ENCODE peak calls at places on chromosomes 13 and 19, in seven cellular contexts. One of them, this sample, is unnamed.

GRCh38 chr19:2974342-2974932 is 2.9 kb upstream of the TLE6 start:
- DNase-seq in A549: no peak
- DNase-seq in suprapubic skin: no peak
- DNase-seq in left ventricle myocardium inferior: peak
- DNase-seq in GM23248: peak
- DNase-seq in tibial artery: peak
- DNase-seq in heart left ventricle: no peak
- DNase-seq in this sample: no peak

GRCh38 chr19:17784201-17785008 is 10.5 kb upstream of the B3GNT3 start:
- DNase-seq in A549: peak
- DNase-seq in suprapubic skin: no peak
- DNase-seq in left ventricle myocardium inferior: peak
- DNase-seq in GM23248: peak
- DNase-seq in tibial artery: peak
- DNase-seq in heart left ventricle: peak
- DNase-seq in this sample: no peak

GRCh38 chr13:73059460-73060250 is 850 bp downstream of the KLF5 start:
- DNase-seq in A549: no peak
- DNase-seq in suprapubic skin: no peak
- DNase-seq in left ventricle myocardium inferior: peak
- DNase-seq in GM23248: peak
- DNase-seq in tibial artery: peak
- DNase-seq in heart left ventricle: peak
- DNase-seq in this sample: no peak

GRCh38 chr13:113152894-113153809 is 5.3 kb upstream of the PROZ start:
- DNase-seq in A549: peak
- DNase-seq in suprapubic skin: no peak
- DNase-seq in left ventricle myocardium inferior: peak
- DNase-seq in GM23248: peak
- DNase-seq in tibial artery: peak
- DNase-seq in heart left ventricle: peak
- DNase-seq in this sample: no peak

GRCh38 chr19:45781282-45782161 is 768 bp downstream of the DMPK start:
- DNase-seq in A549: peak
- DNase-seq in suprapubic skin: no peak
- DNase-seq in left ventricle myocardium inferior: no peak
- DNase-seq in GM23248: peak
- DNase-seq in tibial artery: no peak
- DNase-seq in heart left ventricle: peak
- DNase-seq in this sample: no peak

GRCh38 chr19:4844348-4845179 is 13.1 kb upstream of the TICAM1 start:
- DNase-seq in A549: peak
- DNase-seq in suprapubic skin: no peak
- DNase-seq in left ventricle myocardium inferior: peak
- DNase-seq in GM23248: peak
- DNase-seq in tibial artery: no peak
- DNase-seq in heart left ventricle: peak
- DNase-seq in this sample: no peak

GRCh38 chr13:99313941-99314340 is 6.7 kb upstream of the GPR183 start:
- DNase-seq in A549: no peak
- DNase-seq in suprapubic skin: no peak
- DNase-seq in left ventricle myocardium inferior: no peak
- DNase-seq in GM23248: no peak
- DNase-seq in tibial artery: no peak
- DNase-seq in heart left ventricle: no peak
- DNase-seq in this sample: no peak

GRCh38 chr13:77521595-77522367 is 13.7 kb upstream of the SCEL start:
- DNase-seq in A549: peak
- DNase-seq in suprapubic skin: no peak
- DNase-seq in left ventricle myocardium inferior: no peak
- DNase-seq in GM23248: peak
- DNase-seq in tibial artery: no peak
- DNase-seq in heart left ventricle: no peak
- DNase-seq in this sample: peak

GRCh38 chr13:29905845-29906244 is 55.4 kb upstream of the UBL3 start:
- DNase-seq in A549: peak
- DNase-seq in suprapubic skin: no peak
- DNase-seq in left ventricle myocardium inferior: no peak
- DNase-seq in GM23248: peak
- DNase-seq in tibial artery: peak
- DNase-seq in heart left ventricle: no peak
- DNase-seq in this sample: no peak

GRCh38 chr13:94269557-94269956 is 209.9 kb downstream of the DCT start:
- DNase-seq in A549: no peak
- DNase-seq in suprapubic skin: no peak
- DNase-seq in left ventricle myocardium inferior: no peak
- DNase-seq in GM23248: no peak
- DNase-seq in tibial artery: no peak
- DNase-seq in heart left ventricle: no peak
- DNase-seq in this sample: no peak

GRCh38 chr13:74134777-74135305 is 637 bp upstream of the KLF12 start:
- DNase-seq in A549: peak
- DNase-seq in suprapubic skin: no peak
- DNase-seq in left ventricle myocardium inferior: peak
- DNase-seq in GM23248: peak
- DNase-seq in tibial artery: peak
- DNase-seq in heart left ventricle: peak
- DNase-seq in this sample: no peak

GRCh38 chr19:16949496-16950023 is 60.8 kb downstream of the F2RL3 start:
- DNase-seq in A549: no peak
- DNase-seq in suprapubic skin: peak
- DNase-seq in left ventricle myocardium inferior: no peak
- DNase-seq in GM23248: no peak
- DNase-seq in tibial artery: no peak
- DNase-seq in heart left ventricle: no peak
- DNase-seq in this sample: no peak

GRCh38 chr13:85406269-85406975 is 392.8 kb downstream of the SLITRK6 start:
- DNase-seq in A549: no peak
- DNase-seq in suprapubic skin: no peak
- DNase-seq in left ventricle myocardium inferior: no peak
- DNase-seq in GM23248: no peak
- DNase-seq in tibial artery: no peak
- DNase-seq in heart left ventricle: no peak
- DNase-seq in this sample: no peak

GRCh38 chr19:30693179-30693578 is 321.0 kb downstream of the ZNF536 start:
- DNase-seq in A549: no peak
- DNase-seq in suprapubic skin: no peak
- DNase-seq in left ventricle myocardium inferior: no peak
- DNase-seq in GM23248: no peak
- DNase-seq in tibial artery: no peak
- DNase-seq in heart left ventricle: no peak
- DNase-seq in this sample: no peak

GRCh38 chr19:30690935-30691505 is 318.8 kb downstream of the ZNF536 start:
- DNase-seq in A549: no peak
- DNase-seq in suprapubic skin: peak
- DNase-seq in left ventricle myocardium inferior: no peak
- DNase-seq in GM23248: no peak
- DNase-seq in tibial artery: no peak
- DNase-seq in heart left ventricle: no peak
- DNase-seq in this sample: no peak

GRCh38 chr19:30690525-30690924 is 318.3 kb downstream of the ZNF536 start:
- DNase-seq in A549: no peak
- DNase-seq in suprapubic skin: no peak
- DNase-seq in left ventricle myocardium inferior: no peak
- DNase-seq in GM23248: no peak
- DNase-seq in tibial artery: no peak
- DNase-seq in heart left ventricle: no peak
- DNase-seq in this sample: no peak

GRCh38 chr19:30692517-30692870 is 320.3 kb downstream of the ZNF536 start:
- DNase-seq in A549: no peak
- DNase-seq in suprapubic skin: peak
- DNase-seq in left ventricle myocardium inferior: no peak
- DNase-seq in GM23248: peak
- DNase-seq in tibial artery: no peak
- DNase-seq in heart left ventricle: no peak
- DNase-seq in this sample: no peak

DNA sequence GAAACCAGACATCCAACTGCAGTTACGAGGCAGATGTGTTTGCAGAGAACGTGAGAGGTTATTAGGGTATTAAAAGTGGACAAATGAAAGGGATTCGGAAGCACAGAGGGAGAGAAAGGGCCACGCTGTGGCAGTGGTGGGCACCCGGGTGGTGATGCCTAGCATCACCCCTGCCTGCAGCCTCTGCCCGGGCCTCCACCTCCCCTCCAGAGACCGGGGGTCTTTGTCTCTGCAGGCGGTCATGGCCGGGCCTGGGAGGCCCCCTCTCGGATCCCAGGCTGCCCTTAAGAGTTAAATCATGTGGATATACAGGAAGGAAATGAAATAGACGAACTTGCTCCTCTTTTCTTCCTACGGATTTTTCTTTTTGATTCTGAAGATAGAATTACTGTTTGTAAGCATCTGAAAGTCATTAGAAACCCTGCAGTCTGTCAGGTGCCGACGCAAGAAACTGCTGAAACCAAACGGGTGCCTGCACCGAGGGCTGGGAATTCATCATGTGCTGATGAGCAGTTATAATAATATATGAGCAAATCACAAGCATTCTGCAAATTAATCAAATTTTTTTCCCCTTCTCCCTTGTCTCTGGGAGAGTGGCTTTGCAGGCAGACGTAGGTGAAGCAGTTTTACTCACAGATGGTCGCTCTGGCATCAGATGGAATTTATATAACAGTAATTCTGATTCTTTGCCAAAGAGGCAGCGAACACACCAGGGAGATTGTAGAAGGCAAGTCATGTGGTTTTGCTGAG is 319.8 kb downstream of the ZNF536 start:
- DNase-seq in A549: no peak
- DNase-seq in suprapubic skin: peak
- DNase-seq in left ventricle myocardium inferior: no peak
- DNase-seq in GM23248: no peak
- DNase-seq in tibial artery: no peak
- DNase-seq in heart left ventricle: no peak
- DNase-seq in this sample: no peak
- H3K4me3 ChIP-seq in A549: no peak
- H3K4me3 ChIP-seq in suprapubic skin: peak
- H3K4me3 ChIP-seq in left ventricle myocardium inferior: peak
- H3K4me3 ChIP-seq in GM23248: peak
- H3K4me3 ChIP-seq in tibial artery: no peak
- H3K4me3 ChIP-seq in heart left ventricle: peak
- H3K4me3 ChIP-seq in this sample: peak

GRCh38 chr13:75418997-75419396 is 63.0 kb downstream of the TBC1D4 start:
- DNase-seq in A549: no peak
- DNase-seq in suprapubic skin: no peak
- DNase-seq in left ventricle myocardium inferior: no peak
- DNase-seq in GM23248: peak
- DNase-seq in tibial artery: no peak
- DNase-seq in heart left ventricle: no peak
- DNase-seq in this sample: no peak
- H3K4me3 ChIP-seq in A549: no peak
- H3K4me3 ChIP-seq in suprapubic skin: no peak
- H3K4me3 ChIP-seq in left ventricle myocardium inferior: peak
- H3K4me3 ChIP-seq in GM23248: no peak
- H3K4me3 ChIP-seq in tibial artery: no peak
- H3K4me3 ChIP-seq in heart left ventricle: no peak
- H3K4me3 ChIP-seq in this sample: no peak

DNA sequence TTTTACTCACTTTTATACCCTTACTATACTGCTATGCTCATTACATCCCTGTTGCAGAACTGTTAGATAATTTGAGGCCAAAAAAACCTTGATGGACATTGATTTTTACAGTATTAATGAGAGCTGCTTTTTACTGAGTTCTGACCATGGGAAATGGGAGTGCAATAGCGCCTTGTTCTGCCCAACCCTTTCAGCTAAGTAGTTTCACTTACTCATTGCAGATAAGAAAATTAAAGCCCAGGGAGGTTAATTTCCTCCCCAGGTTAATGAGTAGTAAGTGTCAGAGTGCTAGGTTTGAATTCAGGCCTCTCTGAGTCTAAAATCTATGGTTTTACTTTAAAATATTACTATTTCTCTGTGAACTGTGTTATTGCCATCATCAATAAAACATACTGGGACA is 93.6 kb upstream of the RAP2A start:
- DNase-seq in A549: no peak
- DNase-seq in suprapubic skin: no peak
- DNase-seq in left ventricle myocardium inferior: no peak
- DNase-seq in GM23248: no peak
- DNase-seq in tibial artery: no peak
- DNase-seq in heart left ventricle: no peak
- DNase-seq in this sample: no peak
- H3K4me3 ChIP-seq in A549: no peak
- H3K4me3 ChIP-seq in suprapubic skin: no peak
- H3K4me3 ChIP-seq in left ventricle myocardium inferior: peak
- H3K4me3 ChIP-seq in GM23248: peak
- H3K4me3 ChIP-seq in tibial artery: no peak
- H3K4me3 ChIP-seq in heart left ventricle: no peak
- H3K4me3 ChIP-seq in this sample: no peak

GRCh38 chr19:55276720-55277430 is 3.0 kb downstream of the HSPBP1 start:
- DNase-seq in A549: no peak
- DNase-seq in suprapubic skin: no peak
- DNase-seq in left ventricle myocardium inferior: no peak
- DNase-seq in GM23248: no peak
- DNase-seq in tibial artery: no peak
- DNase-seq in heart left ventricle: no peak
- DNase-seq in this sample: no peak

GRCh38 chr19:55279376-55279772 is 536 bp downstream of the HSPBP1 start:
- DNase-seq in A549: no peak
- DNase-seq in suprapubic skin: no peak
- DNase-seq in left ventricle myocardium inferior: no peak
- DNase-seq in GM23248: no peak
- DNase-seq in tibial artery: no peak
- DNase-seq in heart left ventricle: no peak
- DNase-seq in this sample: no peak

GRCh38 chr19:55279773-55280643 is at the start of gene HSPBP1:
- DNase-seq in A549: peak
- DNase-seq in suprapubic skin: peak
- DNase-seq in left ventricle myocardium inferior: peak
- DNase-seq in GM23248: peak
- DNase-seq in tibial artery: peak
- DNase-seq in heart left ventricle: peak
- DNase-seq in this sample: peak

GRCh38 chr19:55277494-55277893 is 2.4 kb downstream of the HSPBP1 start:
- DNase-seq in A549: no peak
- DNase-seq in suprapubic skin: no peak
- DNase-seq in left ventricle myocardium inferior: no peak
- DNase-seq in GM23248: no peak
- DNase-seq in tibial artery: no peak
- DNase-seq in heart left ventricle: no peak
- DNase-seq in this sample: no peak

DNA sequence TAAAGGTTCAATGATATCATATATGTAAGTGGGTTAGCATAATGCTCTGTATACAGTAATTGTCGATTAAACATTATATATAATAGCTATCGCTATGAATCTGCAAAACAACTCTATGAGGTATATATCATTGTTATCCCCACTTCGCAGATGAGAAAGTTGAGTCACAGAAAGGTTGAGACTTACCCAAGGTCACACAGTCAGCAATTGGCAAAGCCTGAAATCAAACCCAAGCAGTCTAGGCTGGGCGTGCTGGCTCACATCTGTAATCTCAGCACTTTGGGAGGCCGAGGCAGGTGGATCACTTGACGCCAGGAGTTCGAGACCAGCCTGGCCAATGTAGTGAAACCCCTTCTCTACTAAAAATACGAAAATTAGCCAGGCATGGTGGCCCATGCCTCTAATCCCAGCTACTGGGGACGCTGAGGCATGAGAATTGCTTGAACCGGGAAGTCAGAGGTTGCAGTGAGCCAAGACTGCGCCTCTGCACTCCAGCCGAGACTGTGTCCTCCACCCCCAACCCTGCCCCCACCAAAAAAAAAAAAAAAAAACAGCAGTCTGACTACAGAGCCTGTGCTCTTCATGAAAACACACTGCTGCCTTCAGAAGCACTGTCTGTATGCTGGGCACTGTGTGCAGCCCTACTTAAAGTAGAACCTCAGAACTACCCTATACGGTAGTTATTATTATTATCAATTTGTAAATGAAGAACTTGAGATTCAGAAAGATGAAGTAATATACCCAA is 1.3 kb downstream of the HSPBP1 start:
- DNase-seq in A549: no peak
- DNase-seq in suprapubic skin: no peak
- DNase-seq in left ventricle myocardium inferior: no peak
- DNase-seq in GM23248: no peak
- DNase-seq in tibial artery: no peak
- DNase-seq in heart left ventricle: no peak
- DNase-seq in this sample: no peak
- H3K4me3 ChIP-seq in A549: peak
- H3K4me3 ChIP-seq in suprapubic skin: no peak
- H3K4me3 ChIP-seq in left ventricle myocardium inferior: peak
- H3K4me3 ChIP-seq in GM23248: peak
- H3K4me3 ChIP-seq in tibial artery: no peak
- H3K4me3 ChIP-seq in heart left ventricle: peak
- H3K4me3 ChIP-seq in this sample: peak

This sample was measured in retinal pigment epithelial cell.